ENCODE peak calls at places on chromosomes 6 and 20, in nine cellular contexts. M, S, U, Z, Q, A, D, N and E are unnamed samples.

GRCh38 chr6:139593081-139593480 is 218.6 kb upstream of the CITED2 start:
- DNase-seq in N (no peak), A (no peak), M (no peak), D (no peak), Z (no peak), S (no peak), Q (no peak), U (no peak), E (no peak)

GRCh38 chr6:147504848-147505247 is 3.6 kb upstream of the SAMD5 start:
- DNase-seq in D (no peak), S (no peak), Z (no peak), M (no peak), U (no peak), A (no peak), Q (no peak), N (no peak), E (no peak)

GRCh38 chr20:13356591-13356990 is 135.5 kb downstream of the ISM1 start:
- DNase-seq in Z (no peak), A (no peak), M (no peak), N (no peak), D (no peak), S (no peak), U (no peak), Q (no peak), E (no peak)

GRCh38 chr20:2750343-2751251 is 49.8 kb downstream of the CPXM1 start:
- DNase-seq in Q (peak), Z (peak), A (no peak), S (no peak), U (no peak), N (no peak), D (peak), M (no peak), E (peak)

GRCh38 chr6:158161566-158162254 is 6.4 kb downstream of the SERAC1 start:
- DNase-seq in D (no peak), U (no peak), M (no peak), N (no peak), A (no peak), S (no peak), Z (no peak), Q (no peak), E (no peak)

GRCh38 chr20:9490171-9490570 is 24.2 kb upstream of the LAMP5 start:
- DNase-seq in A (no peak), M (no peak), D (no peak), Q (no peak), S (no peak), U (no peak), N (no peak), Z (no peak), E (no peak)

GRCh38 chr6:85669735-85670194 is 27.1 kb upstream of the SYNCRIP start:
- DNase-seq in Q (no peak), A (no peak), D (peak), M (no peak), N (no peak), U (peak), Z (no peak), S (peak), E (peak)

GRCh38 chr20:2932497-2932896 is 59.2 kb downstream of the PTPRA start:
- DNase-seq in Q (no peak), D (no peak), Z (no peak), A (no peak), M (no peak), U (no peak), S (no peak), N (no peak), E (peak)

GRCh38 chr6:39982720-39983119 is 48.5 kb upstream of the MOCS1 start:
- DNase-seq in S (no peak), D (no peak), A (no peak), Q (no peak), U (no peak), Z (no peak), N (no peak), M (no peak), E (no peak)

GRCh38 chr6:31814677-31815024 is 432 bp downstream of the HSPA1L start:
- DNase-seq in A (peak), S (peak), Q (peak), D (peak), U (peak), N (peak), Z (peak), M (peak), E (peak)

GRCh38 chr20:35174458-35175216 is 2.8 kb downstream of the PROCR start:
- DNase-seq in Z (no peak), N (no peak), Q (peak), S (peak), A (no peak), M (no peak), D (no peak), U (no peak), E (no peak)

GRCh38 chr6:111651185-111652034 is 45.7 kb upstream of the TRAF3IP2 start:
- DNase-seq in D (no peak), Q (no peak), N (no peak), U (no peak), S (no peak), A (no peak), Z (no peak), M (no peak), E (peak)

GRCh38 chr20:46282669-46283068 is 25.6 kb downstream of the CDH22 start:
- DNase-seq in U (no peak), Q (peak), Z (no peak), N (no peak), S (no peak), D (no peak), A (no peak), M (no peak), E (no peak)

GRCh38 chr20:47354710-47355488 is 1.6 kb downstream of the ZMYND8 start:
- DNase-seq in N (no peak), M (no peak), S (no peak), D (peak), Z (no peak), U (no peak), Q (no peak), A (no peak), E (peak)

GRCh38 chr6:37806213-37806612 is 13.3 kb upstream of the ZFAND3 start:
- DNase-seq in Z (no peak), Q (no peak), M (no peak), D (no peak), U (no peak), A (no peak), N (no peak), S (no peak), E (no peak)

GRCh38 chr20:46004813-46005505 is 3.7 kb upstream of the MMP9 start:
- DNase-seq in A (no peak), S (peak), M (no peak), Q (no peak), Z (no peak), U (no peak), D (no peak), N (no peak), E (no peak)

GRCh38 chr6:41098366-41098765 is 25.6 kb downstream of the NFYA start:
- DNase-seq in Q (no peak), S (no peak), Z (no peak), M (no peak), U (no peak), N (no peak), D (no peak), A (no peak), E (no peak)

GRCh38 chr6:51203504-51203903 is 384.8 kb downstream of the TFAP2B start:
- DNase-seq in N (no peak), D (no peak), U (no peak), A (no peak), Q (no peak), M (no peak), Z (no peak), S (no peak), E (no peak)

GRCh38 chr6:145112711-145113148 is 622.6 kb downstream of the EPM2A start:
- DNase-seq in M (no peak), U (no peak), S (no peak), D (peak), Q (no peak), Z (no peak), N (no peak), A (no peak), E (no peak)

GRCh38 chr6:46648869-46649488 is 3.6 kb downstream of the CYP39A1 start:
- DNase-seq in U (no peak), Z (no peak), D (peak), Q (no peak), N (no peak), A (no peak), M (no peak), S (no peak), E (peak)

GRCh38 chr6:13234130-13234529 is 94.2 kb downstream of the TBC1D7 start:
- DNase-seq in A (no peak), N (no peak), U (no peak), M (no peak), D (no peak), Z (no peak), S (no peak), Q (no peak), E (no peak)

GRCh38 chr20:51591871-51592270 is 49.4 kb upstream of the NFATC2 start:
- DNase-seq in S (no peak), U (no peak), N (no peak), Q (no peak), A (no peak), D (no peak), M (no peak), Z (no peak), E (no peak)

GRCh38 chr6:97215157-97215769 is 67.8 kb downstream of the MMS22L start:
- DNase-seq in S (peak), D (peak), N (no peak), Q (peak), M (no peak), Z (no peak), A (peak), U (no peak), E (peak)

GRCh38 chr6:47094351-47094925 is 52.3 kb upstream of the ADGRF1 start:
- DNase-seq in A (no peak), M (no peak), N (no peak), D (no peak), S (no peak), Z (no peak), U (no peak), Q (no peak), E (no peak)

GRCh38 chr20:4688342-4688741 is 33.4 kb upstream of the PRND start:
- DNase-seq in M (no peak), D (no peak), A (no peak), N (no peak), U (no peak), Q (no peak), Z (no peak), S (no peak), E (no peak)
- H3K4me3 ChIP-seq in M (no peak), D (peak), A (no peak), N (peak), U (no peak), Q (no peak), Z (no peak), S (no peak), E (no peak)

GRCh38 chr6:62288562-62288961 is 2.5 kb upstream of the KHDRBS2 start:
- DNase-seq in Z (no peak), Q (no peak), A (no peak), D (no peak), U (no peak), N (no peak), S (no peak), M (no peak), E (no peak)

GRCh38 chr6:62284725-62285124 is 1.3 kb downstream of the KHDRBS2 start:
- DNase-seq in U (no peak), S (no peak), Q (no peak), N (no peak), A (no peak), M (no peak), D (no peak), Z (no peak), E (no peak)

GRCh38 chr6:62288974-62289373 is 2.9 kb upstream of the KHDRBS2 start:
- DNase-seq in Q (no peak), U (no peak), D (no peak), A (no peak), Z (no peak), M (no peak), N (no peak), S (no peak), E (no peak)

GRCh38 chr6:62285612-62286469 is at the start of gene KHDRBS2:
- DNase-seq in Z (peak), M (peak), A (no peak), N (peak), D (peak), S (no peak), Q (peak), U (peak), E (no peak)

GRCh38 chr6:62286470-62286843 is 432 bp upstream of the KHDRBS2 start:
- DNase-seq in D (no peak), U (no peak), A (no peak), M (no peak), Z (no peak), S (no peak), N (no peak), Q (no peak), E (no peak)
- H3K4me3 ChIP-seq in D (no peak), U (no peak), A (no peak), M (peak), Z (peak), S (no peak), N (peak), Q (peak), E (no peak)

GRCh38 chr6:170561550-170561949 is 7.4 kb downstream of the TBP start:
- DNase-seq in D (no peak), N (no peak), M (no peak), Z (no peak), Q (no peak), A (no peak), S (no peak), U (no peak), E (no peak)

DNA sequence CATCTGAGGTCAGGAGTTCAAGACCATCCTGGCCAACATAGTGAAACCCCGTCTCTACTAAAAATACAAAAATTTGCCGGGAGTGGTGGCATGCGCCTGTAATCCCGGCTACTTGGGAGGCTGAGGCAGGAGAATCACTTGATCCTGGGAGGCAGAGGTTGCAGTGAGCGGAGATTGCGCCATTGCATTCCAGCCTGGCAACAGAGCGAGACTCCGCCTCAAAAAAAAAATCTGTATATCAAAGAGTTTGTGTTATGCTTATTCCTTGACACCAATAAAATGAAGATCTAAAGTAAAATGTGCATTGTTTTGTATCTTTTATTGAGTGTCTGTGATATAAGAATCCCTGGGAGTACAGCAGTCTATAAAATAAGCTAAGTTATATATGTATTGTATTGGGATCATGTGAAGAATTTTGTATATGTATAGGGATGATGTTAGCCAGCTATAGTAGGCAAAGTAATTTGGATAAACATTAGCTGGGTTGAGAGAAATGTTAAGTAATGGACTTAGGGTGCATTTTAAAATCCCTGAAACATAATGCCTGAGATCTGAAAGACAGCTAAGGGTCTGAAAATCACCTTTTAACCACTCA is 10.9 kb downstream of the TBP start:
- DNase-seq in N (no peak), D (no peak), A (no peak), S (no peak), M (no peak), Q (no peak), Z (no peak), U (no peak), E (no peak)
- H3K4me3 ChIP-seq in N (no peak), D (no peak), A (no peak), S (no peak), M (no peak), Q (no peak), Z (no peak), U (no peak), E (no peak)

DNA sequence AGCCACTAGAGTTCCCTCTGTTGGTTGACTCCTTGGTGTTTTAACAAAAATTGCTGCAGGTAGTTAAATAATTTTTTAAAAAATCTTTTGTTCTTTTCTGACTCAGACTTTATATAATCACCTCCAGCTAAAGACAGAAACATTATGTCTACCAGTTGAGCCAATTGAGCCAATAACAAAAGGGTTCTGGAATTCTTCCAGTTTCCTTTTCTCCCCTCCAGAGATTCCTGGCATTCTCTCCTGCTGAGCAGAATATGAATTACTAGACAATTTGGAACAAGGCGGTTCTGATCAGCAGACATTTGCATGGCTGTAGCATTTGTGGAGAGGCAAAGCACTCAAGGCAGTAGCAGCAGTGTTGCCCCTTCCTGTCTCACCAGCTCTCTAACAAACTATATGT is 144.0 kb upstream of the SLC35B3 start:
- DNase-seq in D (no peak), M (no peak), Z (no peak), S (no peak), Q (no peak), A (no peak), N (no peak), U (no peak), E (no peak)
- H3K4me3 ChIP-seq in D (no peak), M (no peak), Z (no peak), S (no peak), Q (no peak), A (no peak), N (no peak), U (no peak), E (no peak)

GRCh38 chr20:10501377-10501776 is 66.3 kb downstream of the SLX4IP start:
- DNase-seq in D (no peak), S (peak), Q (no peak), A (no peak), M (no peak), N (no peak), U (no peak), Z (peak), E (no peak)
- H3K4me3 ChIP-seq in D (peak), S (no peak), Q (no peak), A (no peak), M (peak), N (no peak), U (no peak), Z (peak), E (peak)

GRCh38 chr6:27623103-27623502 is 150.2 kb upstream of the ZNF184 start:
- DNase-seq in Q (no peak), M (no peak), Z (no peak), S (no peak), U (no peak), D (no peak), A (no peak), N (no peak), E (no peak)
- H3K4me3 ChIP-seq in Q (no peak), M (no peak), Z (no peak), S (no peak), U (no peak), D (no peak), A (no peak), N (no peak), E (no peak)

GRCh38 chr6:165636015-165636414 is 27.0 kb downstream of the PDE10A start:
- DNase-seq in D (peak), S (no peak), U (no peak), Z (no peak), M (no peak), N (no peak), Q (no peak), A (no peak), E (peak)

GRCh38 chr6:165634486-165634885 is 28.6 kb downstream of the PDE10A start:
- DNase-seq in Z (no peak), S (no peak), A (no peak), M (no peak), Q (no peak), U (no peak), N (no peak), D (no peak), E (no peak)

GRCh38 chr6:165638530-165638929 is 24.5 kb downstream of the PDE10A start:
- DNase-seq in S (no peak), A (no peak), D (no peak), Q (no peak), M (no peak), U (no peak), N (no peak), Z (no peak), E (no peak)

GRCh38 chr6:165637591-165637990 is 25.4 kb downstream of the PDE10A start:
- DNase-seq in A (no peak), Z (no peak), M (no peak), U (no peak), N (no peak), D (no peak), Q (no peak), S (no peak), E (peak)

DNA sequence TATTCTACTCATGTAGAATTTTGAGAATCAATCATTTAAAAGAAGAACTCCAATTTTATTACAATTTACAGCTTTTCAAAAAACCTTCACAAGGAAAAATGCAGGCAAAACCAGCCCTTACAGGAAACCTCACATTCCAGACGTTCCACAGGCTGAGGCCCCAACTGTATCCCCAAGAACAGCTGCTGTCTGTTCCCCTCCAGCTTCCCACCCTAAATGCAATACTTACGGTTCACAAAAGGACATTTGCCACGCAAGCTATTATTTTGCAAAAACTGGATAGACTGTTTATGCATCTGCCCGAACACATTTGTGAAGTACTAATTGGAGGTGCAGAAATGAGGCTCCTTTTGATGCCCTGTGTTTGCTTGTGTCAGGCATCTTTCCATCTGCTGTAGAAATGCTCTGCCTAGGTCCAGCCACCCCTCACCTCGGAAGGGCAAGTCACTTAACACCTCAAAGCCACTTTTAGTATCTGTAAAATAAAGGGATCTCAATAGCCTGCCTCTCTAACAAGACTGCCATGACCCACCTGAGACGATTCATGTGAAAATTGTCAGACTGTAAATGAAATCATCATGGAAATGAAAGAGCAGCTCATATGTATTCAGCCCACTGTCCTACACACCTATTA is 26.5 kb downstream of the PDE10A start:
- DNase-seq in S (no peak), N (no peak), Q (peak), D (peak), U (no peak), Z (no peak), A (no peak), M (no peak), E (peak)
- H3K4me3 ChIP-seq in S (no peak), N (no peak), Q (no peak), D (no peak), U (no peak), Z (no peak), A (no peak), M (no peak), E (no peak)

GRCh38 chr20:58853976-58854637 is 1.6 kb downstream of the GNAS start:
- DNase-seq in S (no peak), A (no peak), U (no peak), Q (peak), M (no peak), D (no peak), Z (no peak), N (no peak), E (no peak)

GRCh38 chr20:58853466-58853865 is 950 bp downstream of the GNAS start:
- DNase-seq in S (no peak), U (no peak), Q (no peak), D (no peak), M (no peak), Z (no peak), N (no peak), A (no peak), E (no peak)

GRCh38 chr20:58851969-58852458 is 502 bp upstream of the GNAS start:
- DNase-seq in N (no peak), A (no peak), U (peak), Q (no peak), S (no peak), M (no peak), D (no peak), Z (no peak), E (no peak)

GRCh38 chr20:58851221-58851968 is 693 bp upstream of the GNAS-AS1 start:
- DNase-seq in A (no peak), N (no peak), Z (peak), S (no peak), Q (peak), U (peak), D (no peak), M (no peak), E (no peak)

DNA sequence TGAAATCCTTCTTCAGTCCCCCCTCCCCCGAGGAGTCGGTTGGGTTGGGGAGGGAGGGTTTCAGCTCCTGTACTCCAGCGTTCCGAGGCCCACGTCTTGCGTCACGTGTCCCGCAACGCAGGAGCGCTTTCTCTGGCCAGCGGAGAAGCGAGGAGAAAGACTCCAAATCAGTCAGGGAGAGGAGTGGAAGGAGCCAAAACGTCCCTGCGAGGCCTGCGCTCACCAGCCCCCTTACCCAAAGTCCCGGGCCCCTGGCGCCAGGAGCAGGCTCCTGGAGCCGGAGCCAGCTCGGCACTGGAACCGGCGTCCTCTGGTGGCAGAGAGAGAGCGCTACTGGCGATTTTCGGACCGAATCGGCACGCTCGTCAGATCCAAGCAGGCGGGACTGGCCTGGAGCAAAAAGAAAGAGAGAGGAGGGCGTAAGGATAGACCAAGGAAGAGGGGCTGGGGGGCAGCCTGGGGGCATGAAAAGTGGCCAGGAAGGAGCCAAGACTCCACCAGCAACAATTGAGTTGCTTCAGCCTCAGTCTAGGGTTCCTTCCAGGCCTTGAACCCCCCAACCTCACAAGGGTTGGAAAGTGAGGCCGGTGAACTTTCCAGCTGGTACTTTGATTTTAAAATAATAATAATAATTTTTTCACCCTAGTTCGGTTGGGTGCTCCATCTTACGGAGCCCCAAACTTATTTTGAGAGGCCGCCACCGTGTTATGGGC is at the start of gene GNAS:
- DNase-seq in S (no peak), D (peak), N (peak), Q (peak), M (no peak), Z (peak), U (peak), A (peak), E (peak)
- H3K4me3 ChIP-seq in S (no peak), D (peak), N (peak), Q (peak), M (peak), Z (peak), U (peak), A (peak), E (peak)